ENCODE peak calls at places on chromosomes 12 and 14, in ten cellular contexts. One of them, this sample, is unnamed.
A peak's percentile ranks its signal among the peaks of the same experiment; 100 is the strongest.

GRCh38 chr12:130703733-130704375 is 12.2 kb downstream of the RIMBP2 start:
- DNase-seq in kidney epithelial cell: no peak
- DNase-seq in B cell: no peak
- DNase-seq in body of pancreas: no peak
- DNase-seq in effector CD4-positive, alpha-beta T cell: no peak
- DNase-seq in fibroblast of the conjunctiva: no peak
- DNase-seq in ureter: no peak
- DNase-seq in A549: no peak
- DNase-seq in sigmoid colon: no peak
- DNase-seq in HFFc6: no peak
- DNase-seq in this sample: no peak

GRCh38 chr14:30389134-30389900 is 169.6 kb upstream of the G2E3 start:
- DNase-seq in A549: no peak
- DNase-seq in sigmoid colon: no peak
- DNase-seq in effector CD4-positive, alpha-beta T cell: no peak
- DNase-seq in HFFc6: no peak
- DNase-seq in fibroblast of the conjunctiva: peak; percentile 20
- DNase-seq in B cell: no peak
- DNase-seq in body of pancreas: peak; percentile 84
- DNase-seq in kidney epithelial cell: no peak
- DNase-seq in ureter: no peak
- DNase-seq in this sample: no peak

GRCh38 chr14:96167224-96168148 is 37.2 kb upstream of the BDKRB2 start:
- DNase-seq in sigmoid colon: peak; percentile 51
- DNase-seq in B cell: no peak
- DNase-seq in ureter: peak; percentile 26
- DNase-seq in kidney epithelial cell: no peak
- DNase-seq in body of pancreas: no peak
- DNase-seq in HFFc6: peak; percentile 90
- DNase-seq in effector CD4-positive, alpha-beta T cell: no peak
- DNase-seq in fibroblast of the conjunctiva: peak; percentile 49
- DNase-seq in A549: peak; percentile 78
- DNase-seq in this sample: no peak

GRCh38 chr12:47017901-47018479 is 61.4 kb upstream of the PCED1B start:
- DNase-seq in HFFc6: peak; percentile 67
- DNase-seq in B cell: no peak
- DNase-seq in effector CD4-positive, alpha-beta T cell: no peak
- DNase-seq in body of pancreas: no peak
- DNase-seq in ureter: no peak
- DNase-seq in kidney epithelial cell: no peak
- DNase-seq in A549: peak; percentile 85
- DNase-seq in sigmoid colon: no peak
- DNase-seq in fibroblast of the conjunctiva: no peak
- DNase-seq in this sample: no peak

GRCh38 chr12:60335765-60336164 is 739.9 kb downstream of the SLC16A7 start:
- DNase-seq in ureter: no peak
- DNase-seq in effector CD4-positive, alpha-beta T cell: no peak
- DNase-seq in kidney epithelial cell: peak; percentile 14
- DNase-seq in body of pancreas: no peak
- DNase-seq in B cell: no peak
- DNase-seq in A549: peak; percentile 21
- DNase-seq in sigmoid colon: no peak
- DNase-seq in HFFc6: peak; percentile 54
- DNase-seq in fibroblast of the conjunctiva: peak; percentile 17
- DNase-seq in this sample: no peak

GRCh38 chr12:111056618-111057521 is 136.5 kb upstream of the MYL2 start:
- DNase-seq in fibroblast of the conjunctiva: no peak
- DNase-seq in HFFc6: no peak
- DNase-seq in B cell: peak; percentile 34
- DNase-seq in effector CD4-positive, alpha-beta T cell: peak; percentile 5
- DNase-seq in A549: no peak
- DNase-seq in sigmoid colon: peak; percentile 37
- DNase-seq in ureter: peak; percentile 54
- DNase-seq in body of pancreas: no peak
- DNase-seq in kidney epithelial cell: no peak
- DNase-seq in this sample: no peak

GRCh38 chr14:89588016-89588415 is 171.0 kb upstream of the FOXN3 start:
- DNase-seq in body of pancreas: no peak
- DNase-seq in B cell: no peak
- DNase-seq in ureter: no peak
- DNase-seq in kidney epithelial cell: no peak
- DNase-seq in effector CD4-positive, alpha-beta T cell: no peak
- DNase-seq in HFFc6: no peak
- DNase-seq in A549: no peak
- DNase-seq in fibroblast of the conjunctiva: no peak
- DNase-seq in sigmoid colon: no peak
- DNase-seq in this sample: no peak

GRCh38 chr14:69260979-69261605 is 1.1 kb downstream of the GALNT16 start:
- DNase-seq in ureter: no peak
- DNase-seq in body of pancreas: peak; percentile 58
- DNase-seq in effector CD4-positive, alpha-beta T cell: no peak
- DNase-seq in B cell: peak; percentile 63
- DNase-seq in fibroblast of the conjunctiva: no peak
- DNase-seq in A549: peak; percentile 43
- DNase-seq in kidney epithelial cell: no peak
- DNase-seq in sigmoid colon: no peak
- DNase-seq in HFFc6: no peak
- DNase-seq in this sample: no peak

GRCh38 chr14:59727073-59727661 is 143.4 kb downstream of the RTN1 start:
- DNase-seq in kidney epithelial cell: no peak
- DNase-seq in fibroblast of the conjunctiva: no peak
- DNase-seq in B cell: no peak
- DNase-seq in body of pancreas: no peak
- DNase-seq in A549: no peak
- DNase-seq in ureter: no peak
- DNase-seq in HFFc6: no peak
- DNase-seq in effector CD4-positive, alpha-beta T cell: no peak
- DNase-seq in sigmoid colon: no peak
- DNase-seq in this sample: no peak

GRCh38 chr12:1859643-1860042 is 39.3 kb downstream of the LRTM2 start:
- DNase-seq in kidney epithelial cell: no peak
- DNase-seq in B cell: no peak
- DNase-seq in A549: peak; percentile 16
- DNase-seq in effector CD4-positive, alpha-beta T cell: no peak
- DNase-seq in body of pancreas: no peak
- DNase-seq in HFFc6: peak; percentile 74
- DNase-seq in ureter: no peak
- DNase-seq in sigmoid colon: no peak
- DNase-seq in fibroblast of the conjunctiva: no peak
- DNase-seq in this sample: no peak

GRCh38 chr12:15788266-15789214 is 648 bp downstream of the EPS8 start:
- DNase-seq in A549: peak; percentile 66
- DNase-seq in B cell: peak; percentile 26
- DNase-seq in HFFc6: no peak
- DNase-seq in effector CD4-positive, alpha-beta T cell: peak; percentile 5
- DNase-seq in body of pancreas: peak; percentile 76
- DNase-seq in ureter: peak; percentile 56
- DNase-seq in fibroblast of the conjunctiva: no peak
- DNase-seq in sigmoid colon: peak; percentile 72
- DNase-seq in kidney epithelial cell: no peak
- DNase-seq in this sample: no peak

GRCh38 chr12:111453071-111453989 is 47.6 kb downstream of the SH2B3 start:
- DNase-seq in ureter: peak; percentile 35
- DNase-seq in A549: no peak
- DNase-seq in body of pancreas: no peak
- DNase-seq in effector CD4-positive, alpha-beta T cell: no peak
- DNase-seq in sigmoid colon: peak; percentile 47
- DNase-seq in B cell: no peak
- DNase-seq in kidney epithelial cell: no peak
- DNase-seq in fibroblast of the conjunctiva: no peak
- DNase-seq in HFFc6: no peak
- DNase-seq in this sample: no peak

GRCh38 chr14:24840204-24840893 is 206.4 kb upstream of the GZMB start:
- DNase-seq in body of pancreas: no peak
- DNase-seq in sigmoid colon: no peak
- DNase-seq in ureter: no peak
- DNase-seq in kidney epithelial cell: no peak
- DNase-seq in fibroblast of the conjunctiva: no peak
- DNase-seq in A549: no peak
- DNase-seq in HFFc6: no peak
- DNase-seq in effector CD4-positive, alpha-beta T cell: no peak
- DNase-seq in B cell: no peak
- DNase-seq in this sample: no peak

GRCh38 chr14:67674480-67675218 is at the start of gene VTI1B:
- DNase-seq in A549: peak; percentile 81
- DNase-seq in HFFc6: peak; percentile 51
- DNase-seq in B cell: peak; percentile 91
- DNase-seq in sigmoid colon: peak; percentile 80
- DNase-seq in effector CD4-positive, alpha-beta T cell: peak; percentile 74
- DNase-seq in body of pancreas: peak; percentile 81
- DNase-seq in kidney epithelial cell: no peak
- DNase-seq in ureter: peak; percentile 77
- DNase-seq in fibroblast of the conjunctiva: no peak
- DNase-seq in this sample: no peak

GRCh38 chr12:107404981-107405380 is 280.6 kb upstream of the PWP1 start:
- DNase-seq in fibroblast of the conjunctiva: no peak
- DNase-seq in ureter: no peak
- DNase-seq in body of pancreas: no peak
- DNase-seq in A549: peak; percentile 82
- DNase-seq in effector CD4-positive, alpha-beta T cell: no peak
- DNase-seq in kidney epithelial cell: no peak
- DNase-seq in B cell: peak; percentile 6
- DNase-seq in HFFc6: peak; percentile 27
- DNase-seq in sigmoid colon: no peak
- DNase-seq in this sample: no peak

GRCh38 chr12:78248321-78248720 is 417.6 kb downstream of the NAV3 start:
- DNase-seq in HFFc6: no peak
- DNase-seq in ureter: no peak
- DNase-seq in body of pancreas: no peak
- DNase-seq in fibroblast of the conjunctiva: no peak
- DNase-seq in effector CD4-positive, alpha-beta T cell: no peak
- DNase-seq in kidney epithelial cell: no peak
- DNase-seq in B cell: no peak
- DNase-seq in sigmoid colon: no peak
- DNase-seq in A549: no peak
- DNase-seq in this sample: no peak

GRCh38 chr12:107957459-107957858 is 171.6 kb upstream of the WSCD2 start:
- DNase-seq in kidney epithelial cell: no peak
- DNase-seq in HFFc6: no peak
- DNase-seq in effector CD4-positive, alpha-beta T cell: no peak
- DNase-seq in ureter: no peak
- DNase-seq in A549: no peak
- DNase-seq in sigmoid colon: no peak
- DNase-seq in B cell: no peak
- DNase-seq in fibroblast of the conjunctiva: no peak
- DNase-seq in body of pancreas: no peak
- DNase-seq in this sample: no peak

GRCh38 chr12:632102-632696 is 31.0 kb downstream of the NINJ2 start:
- DNase-seq in A549: peak; percentile 98
- DNase-seq in body of pancreas: no peak
- DNase-seq in ureter: no peak
- DNase-seq in kidney epithelial cell: peak; percentile 88
- DNase-seq in B cell: no peak
- DNase-seq in fibroblast of the conjunctiva: no peak
- DNase-seq in sigmoid colon: no peak
- DNase-seq in effector CD4-positive, alpha-beta T cell: no peak
- DNase-seq in HFFc6: peak; percentile 94
- DNase-seq in this sample: no peak

GRCh38 chr14:51653096-51653814 is 1.5 kb downstream of the FRMD6 start:
- DNase-seq in sigmoid colon: no peak
- DNase-seq in body of pancreas: no peak
- DNase-seq in fibroblast of the conjunctiva: peak; percentile 72
- DNase-seq in B cell: no peak
- DNase-seq in HFFc6: peak; percentile 61
- DNase-seq in kidney epithelial cell: no peak
- DNase-seq in effector CD4-positive, alpha-beta T cell: no peak
- DNase-seq in ureter: no peak
- DNase-seq in A549: peak; percentile 58
- DNase-seq in this sample: peak; percentile 89

GRCh38 chr12:111441107-111441928 is 35.6 kb downstream of the SH2B3 start:
- DNase-seq in B cell: no peak
- DNase-seq in ureter: no peak
- DNase-seq in kidney epithelial cell: no peak
- DNase-seq in fibroblast of the conjunctiva: no peak
- DNase-seq in body of pancreas: no peak
- DNase-seq in A549: no peak
- DNase-seq in sigmoid colon: peak; percentile 17
- DNase-seq in effector CD4-positive, alpha-beta T cell: no peak
- DNase-seq in HFFc6: no peak
- DNase-seq in this sample: no peak

GRCh38 chr14:24851837-24852236 is 198.1 kb downstream of the STXBP6 start:
- DNase-seq in body of pancreas: no peak
- DNase-seq in A549: no peak
- DNase-seq in effector CD4-positive, alpha-beta T cell: no peak
- DNase-seq in kidney epithelial cell: no peak
- DNase-seq in B cell: no peak
- DNase-seq in ureter: no peak
- DNase-seq in sigmoid colon: no peak
- DNase-seq in HFFc6: no peak
- DNase-seq in fibroblast of the conjunctiva: no peak
- DNase-seq in this sample: no peak

GRCh38 chr14:71620401-71620800 is 311.8 kb upstream of the RGS6 start:
- DNase-seq in fibroblast of the conjunctiva: no peak
- DNase-seq in sigmoid colon: no peak
- DNase-seq in B cell: no peak
- DNase-seq in kidney epithelial cell: peak; percentile 5
- DNase-seq in effector CD4-positive, alpha-beta T cell: no peak
- DNase-seq in HFFc6: peak; percentile 67
- DNase-seq in A549: no peak
- DNase-seq in ureter: no peak
- DNase-seq in body of pancreas: no peak
- DNase-seq in this sample: no peak

GRCh38 chr12:130041983-130042812 is 120.1 kb upstream of the FZD10 start:
- DNase-seq in B cell: peak; percentile 5
- DNase-seq in sigmoid colon: no peak
- DNase-seq in fibroblast of the conjunctiva: no peak
- DNase-seq in A549: no peak
- DNase-seq in body of pancreas: peak; percentile 61
- DNase-seq in kidney epithelial cell: no peak
- DNase-seq in HFFc6: no peak
- DNase-seq in ureter: peak; percentile 59
- DNase-seq in effector CD4-positive, alpha-beta T cell: no peak
- DNase-seq in this sample: no peak

GRCh38 chr12:34392741-34393085 is 370.4 kb downstream of the ALG10 start:
- DNase-seq in A549: no peak
- DNase-seq in sigmoid colon: peak; percentile 47
- DNase-seq in kidney epithelial cell: no peak
- DNase-seq in fibroblast of the conjunctiva: no peak
- DNase-seq in HFFc6: no peak
- DNase-seq in ureter: peak; percentile 29
- DNase-seq in effector CD4-positive, alpha-beta T cell: peak; percentile 1
- DNase-seq in B cell: no peak
- DNase-seq in body of pancreas: no peak
- DNase-seq in this sample: no peak

GRCh38 chr12:74043343-74043742 is 494.3 kb upstream of the ATXN7L3B start:
- DNase-seq in fibroblast of the conjunctiva: peak; percentile 79
- DNase-seq in body of pancreas: no peak
- DNase-seq in sigmoid colon: no peak
- DNase-seq in effector CD4-positive, alpha-beta T cell: no peak
- DNase-seq in HFFc6: no peak
- DNase-seq in B cell: no peak
- DNase-seq in A549: peak; percentile 98
- DNase-seq in ureter: no peak
- DNase-seq in kidney epithelial cell: peak; percentile 44
- DNase-seq in this sample: no peak

GRCh38 chr12:34298971-34299801 is 276.9 kb downstream of the ALG10 start:
- DNase-seq in kidney epithelial cell: no peak
- DNase-seq in sigmoid colon: no peak
- DNase-seq in HFFc6: no peak
- DNase-seq in body of pancreas: no peak
- DNase-seq in ureter: no peak
- DNase-seq in effector CD4-positive, alpha-beta T cell: no peak
- DNase-seq in fibroblast of the conjunctiva: no peak
- DNase-seq in A549: no peak
- DNase-seq in B cell: no peak
- DNase-seq in this sample: no peak

GRCh38 chr14:24329736-24330135 is 5.1 kb downstream of the ADCY4 start:
- DNase-seq in HFFc6: no peak
- DNase-seq in effector CD4-positive, alpha-beta T cell: peak; percentile 45
- DNase-seq in fibroblast of the conjunctiva: no peak
- DNase-seq in A549: no peak
- DNase-seq in body of pancreas: peak; percentile 45
- DNase-seq in sigmoid colon: peak; percentile 76
- DNase-seq in B cell: no peak
- DNase-seq in kidney epithelial cell: no peak
- DNase-seq in ureter: no peak
- DNase-seq in this sample: no peak

GRCh38 chr12:62371661-62372060 is 95.0 kb upstream of the MON2 start:
- DNase-seq in fibroblast of the conjunctiva: no peak
- DNase-seq in effector CD4-positive, alpha-beta T cell: no peak
- DNase-seq in sigmoid colon: no peak
- DNase-seq in HFFc6: no peak
- DNase-seq in kidney epithelial cell: no peak
- DNase-seq in ureter: no peak
- DNase-seq in A549: no peak
- DNase-seq in body of pancreas: no peak
- DNase-seq in B cell: no peak
- DNase-seq in this sample: no peak